ENCODE peak calls at places on chromosomes 3 and 15, in six cellular contexts. I is HepG2, E is upper lobe of left lung, W is GM12878, L is K562, Z is A549. Y is an unnamed sample.

GRCh38 chr3:3110299-3110630 is at the start of gene IL5RA:
- ATAC-seq in E (peak), I (peak), W (peak), L (peak), Z (peak), Y (no peak)

GRCh38 chr15:59174161-59174845 is 32.3 kb upstream of the LDHAL6B start:
- ATAC-seq in L (no peak), E (peak), I (no peak), Z (no peak), W (no peak), Y (peak)

GRCh38 chr15:64247906-64248541 is 85.2 kb upstream of the PPIB start:
- ATAC-seq in E (peak), W (peak), Z (peak), I (peak), L (peak), Y (peak)

GRCh38 chr3:158221426-158221825 is 111.5 kb downstream of the RSRC1 start:
- ATAC-seq in W (no peak), I (no peak), Z (no peak), E (no peak), L (no peak), Y (no peak)

GRCh38 chr3:117131259-117131658 is 421.7 kb downstream of the TUSC7 start:
- ATAC-seq in L (no peak), Z (no peak), I (no peak), E (peak), W (no peak), Y (no peak)

GRCh38 chr3:136018876-136019275 is 53.3 kb downstream of the PPP2R3A start:
- ATAC-seq in L (no peak), Z (no peak), W (no peak), E (no peak), I (no peak), Y (no peak)

GRCh38 chr15:91032919-91033803 is 10.8 kb upstream of the VPS33B start:
- ATAC-seq in L (peak), I (peak), W (peak), Z (peak), E (peak), Y (no peak)

GRCh38 chr15:98597666-98598065 is 50.7 kb upstream of the IGF1R start:
- ATAC-seq in E (no peak), W (no peak), Z (peak), I (no peak), L (no peak), Y (no peak)

GRCh38 chr3:194205675-194206133 is 69.8 kb downstream of the HES1 start:
- ATAC-seq in E (peak), Z (no peak), I (no peak), W (no peak), L (peak), Y (no peak)
- TF ChIP-seq EP300 in E (no peak), Z (no peak), I (no peak), W (no peak), L (peak), Y (no peak)

GRCh38 chr3:101513419-101513986 is 491 bp upstream of the SENP7 start:
- ATAC-seq in W (peak), E (peak), I (peak), L (peak), Z (peak), Y (peak)

GRCh38 chr3:101519685-101520365 is 6.8 kb upstream of the SENP7 start:
- ATAC-seq in Z (no peak), W (no peak), L (no peak), E (no peak), I (peak), Y (no peak)

GRCh38 chr3:101512521-101513418 is at the start of gene SENP7:
- ATAC-seq in L (peak), I (peak), W (peak), Z (peak), E (peak), Y (peak)

GRCh38 chr3:101521251-101521701 is 8.3 kb upstream of the SENP7 start:
- ATAC-seq in W (no peak), I (no peak), L (peak), E (no peak), Z (no peak), Y (no peak)

GRCh38 chr3:101518421-101518871 is 5.4 kb upstream of the SENP7 start:
- ATAC-seq in E (no peak), L (peak), I (peak), W (peak), Z (peak), Y (no peak)
- TF ChIP-seq POLR2A in E (no peak), L (no peak), I (no peak), W (no peak), Z (no peak), Y (no peak)

GRCh38 chr3:98967758-98968157 is 66.3 kb upstream of the DCBLD2 start:
- ATAC-seq in E (no peak), L (no peak), W (no peak), Z (no peak), I (no peak), Y (no peak)
- TF ChIP-seq EP300 in E (no peak), L (no peak), W (no peak), Z (no peak), I (no peak), Y (no peak)

GRCh38 chr15:80507638-80508316 is 103.6 kb downstream of the ARNT2 start:
- ATAC-seq in Z (no peak), E (peak), I (no peak), W (no peak), L (no peak), Y (peak)
- TF ChIP-seq POLR2A in Z (no peak), E (no peak), I (no peak), W (no peak), L (no peak), Y (no peak)

GRCh38 chr3:188176884-188177283 is 22.9 kb downstream of the LPP start:
- ATAC-seq in Z (no peak), E (no peak), I (no peak), W (no peak), L (no peak), Y (no peak)

GRCh38 chr3:188178293-188178950 is 24.5 kb downstream of the LPP start:
- ATAC-seq in E (no peak), Z (peak), W (no peak), I (no peak), L (no peak), Y (no peak)

GRCh38 chr3:188180114-188180513 is 26.2 kb downstream of the LPP start:
- ATAC-seq in I (no peak), L (no peak), W (no peak), Z (no peak), E (no peak), Y (no peak)

GRCh38 chr3:188177721-188178120 is 23.8 kb downstream of the LPP start:
- ATAC-seq in L (no peak), W (no peak), Z (no peak), I (no peak), E (no peak), Y (no peak)

GRCh38 chr3:188179006-188179966 is 25.3 kb downstream of the LPP start:
- ATAC-seq in W (no peak), L (no peak), E (peak), Z (no peak), I (no peak), Y (peak)
- TF ChIP-seq EP300 in W (no peak), L (no peak), E (peak), Z (no peak), I (no peak), Y (no peak)

DNA sequence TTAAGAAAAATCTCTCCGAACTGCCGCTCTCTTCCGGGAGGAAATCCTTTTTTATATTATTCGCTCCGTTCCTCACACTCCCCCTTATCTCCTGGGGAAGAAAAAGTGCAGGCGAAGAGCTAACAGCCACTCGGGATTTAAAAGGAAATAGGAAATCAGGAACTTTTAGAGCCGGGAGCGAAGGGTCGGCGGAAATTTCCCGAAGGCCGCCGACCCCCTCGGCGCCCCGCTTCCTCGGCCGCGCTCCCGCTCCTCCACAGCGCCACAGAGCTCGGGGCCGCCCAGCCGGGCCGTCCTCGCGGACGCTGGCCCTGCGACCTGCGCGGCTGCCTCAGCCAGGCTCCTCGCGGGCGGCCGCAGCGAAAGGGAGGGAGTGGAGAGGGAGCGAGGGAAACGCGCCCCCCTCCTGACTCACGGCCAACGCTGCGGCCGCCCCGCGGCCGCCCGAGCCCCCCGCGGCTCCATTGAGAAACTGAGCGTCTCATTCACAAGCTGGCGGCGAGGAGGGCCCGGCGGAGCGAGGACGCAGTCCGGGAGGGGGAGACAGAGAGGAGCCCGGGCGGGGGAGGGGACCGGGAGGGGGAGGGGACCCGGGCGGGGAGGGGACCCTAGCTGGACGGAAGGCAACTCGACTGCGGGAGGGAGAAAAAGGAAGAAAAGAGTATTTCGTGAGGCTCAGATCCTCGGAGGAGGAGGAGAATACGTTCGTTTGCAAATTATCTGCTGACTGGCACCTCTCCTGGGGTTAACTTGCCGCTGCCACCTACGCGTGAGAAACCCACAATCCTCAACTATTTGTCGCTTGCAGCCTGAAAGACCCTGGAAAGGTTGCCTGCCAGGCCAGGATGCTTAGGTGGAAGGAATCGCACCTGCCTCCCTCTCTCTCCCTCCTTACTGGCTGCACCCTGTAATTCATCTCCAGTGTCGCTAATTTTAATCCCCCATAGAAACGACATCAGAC is at the start of gene PTPN9:
- ATAC-seq in I (peak), L (peak), Z (peak), E (peak), W (peak), Y (peak)
- TF ChIP-seq POLR2A in I (no peak), L (peak), Z (peak), E (no peak), W (peak), Y (peak)